ENCODE peak calls at places on chromosomes 3 and 15, in four cellular contexts. Z is heart left ventricle, V is breast epithelium, A is adrenal gland. W is an unnamed sample.

GRCh38 chr15:72184165-72184811 is 13.3 kb downstream of the GRAMD2A start:
- DNase-seq in Z (no peak), V (peak; percentile 23), A (no peak), W (no peak)

GRCh38 chr3:14143826-14144225 is 19.0 kb downstream of the TMEM43 start:
- DNase-seq in Z (no peak), V (peak; percentile 84), A (peak; percentile 77), W (peak; percentile 62)

GRCh38 chr15:83322061-83322460 is 37.6 kb upstream of the BNC1 start:
- DNase-seq in Z (no peak), V (no peak), A (no peak), W (no peak)

GRCh38 chr3:55405436-55405835 is 81.7 kb downstream of the WNT5A start:
- DNase-seq in Z (no peak), V (no peak), A (peak; percentile 21), W (no peak)

GRCh38 chr3:8328971-8329370 is 172.7 kb upstream of the LMCD1 start:
- DNase-seq in Z (no peak), V (no peak), A (no peak), W (no peak)

GRCh38 chr15:29032776-29033175 is 147.0 kb downstream of the APBA2 start:
- DNase-seq in Z (no peak), V (no peak), A (no peak), W (no peak)

GRCh38 chr15:70323111-70323851 is 225.6 kb upstream of the TLE3 start:
- DNase-seq in Z (no peak), V (peak; percentile 55), A (peak; percentile 50), W (peak; percentile 71)

GRCh38 chr3:10194328-10195071 is 29.8 kb downstream of the IRAK2 start:
- DNase-seq in Z (peak; percentile 62), V (peak; percentile 80), A (peak; percentile 67), W (no peak)

GRCh38 chr3:49373563-49373962 is 15.4 kb upstream of the GPX1 start:
- DNase-seq in Z (no peak), V (no peak), A (no peak), W (no peak)

GRCh38 chr3:159565313-159565712 is 423.3 kb upstream of the IL12A start:
- DNase-seq in Z (no peak), V (no peak), A (no peak), W (no peak)

GRCh38 chr3:53816430-53816829 is 29.8 kb downstream of the CHDH start:
- DNase-seq in Z (no peak), V (no peak), A (no peak), W (no peak)

GRCh38 chr3:147483145-147483544 is 74.0 kb downstream of the ZIC1 start:
- DNase-seq in Z (no peak), V (no peak), A (no peak), W (no peak)

GRCh38 chr15:90905306-90906180 is 2.4 kb downstream of the MAN2A2 start:
- DNase-seq in Z (no peak), V (no peak), A (no peak), W (no peak)

GRCh38 chr3:83601704-83602103 is 1357.1 kb upstream of the CADM2 start:
- DNase-seq in Z (no peak), V (no peak), A (no peak), W (no peak)

GRCh38 chr3:29695201-29695904 is 414.5 kb downstream of the RBMS3 start:
- DNase-seq in Z (no peak), V (no peak), A (no peak), W (no peak)

GRCh38 chr3:43874290-43874689 is 183.6 kb downstream of the ABHD5 start:
- DNase-seq in Z (no peak), V (no peak), A (no peak), W (no peak)

GRCh38 chr15:67746450-67746849 is 78.9 kb upstream of the SKOR1 start:
- DNase-seq in Z (no peak), V (no peak), A (no peak), W (no peak)

GRCh38 chr3:39933986-39934693 is 124.7 kb downstream of the MYRIP start:
- DNase-seq in Z (no peak), V (peak; percentile 27), A (no peak), W (no peak)

GRCh38 chr3:169744332-169745054 is 20.4 kb downstream of the TERC start:
- DNase-seq in Z (no peak), V (no peak), A (no peak), W (no peak)

GRCh38 chr3:126968995-126969385 is 13.9 kb upstream of the PLXNA1 start:
- DNase-seq in Z (no peak), V (no peak), A (no peak), W (no peak)

GRCh38 chr3:127039719-127040118 is 56.8 kb downstream of the PLXNA1 start:
- DNase-seq in Z (no peak), V (no peak), A (no peak), W (no peak)

GRCh38 chr3:47283596-47284364 is 1.0 kb downstream of the KLHL18 start:
- DNase-seq in Z (no peak), V (no peak), A (peak; percentile 29), W (peak; percentile 26)

GRCh38 chr3:39211332-39212130 is 19.1 kb upstream of the XIRP1 start:
- DNase-seq in Z (no peak), V (no peak), A (no peak), W (no peak)

GRCh38 chr15:69144530-69144929 is 15.9 kb upstream of the GLCE start:
- DNase-seq in Z (no peak), V (no peak), A (no peak), W (no peak)

GRCh38 chr3:23685484-23686258 is 120.1 kb upstream of the UBE2E1 start:
- DNase-seq in Z (peak; percentile 72), V (peak; percentile 69), A (peak; percentile 96), W (peak; percentile 55)

GRCh38 chr15:66253643-66254363 is at the start of gene MEGF11:
- DNase-seq in Z (no peak), V (no peak), A (peak; percentile 26), W (peak; percentile 16)

GRCh38 chr3:15500107-15500724 is 21.3 kb downstream of the COLQ start:
- DNase-seq in Z (no peak), V (no peak), A (no peak), W (no peak)

GRCh38 chr3:8873740-8874139 is 89.5 kb downstream of the RAD18 start:
- DNase-seq in Z (no peak), V (no peak), A (no peak), W (no peak)

GRCh38 chr3:115922681-115923347 is 299.5 kb downstream of the GAP43 start:
- DNase-seq in Z (no peak), V (no peak), A (no peak), W (no peak)

GRCh38 chr3:127443581-127444375 is 146.8 kb downstream of the TPRA1 start:
- DNase-seq in Z (no peak), V (no peak), A (no peak), W (no peak)

DNA sequence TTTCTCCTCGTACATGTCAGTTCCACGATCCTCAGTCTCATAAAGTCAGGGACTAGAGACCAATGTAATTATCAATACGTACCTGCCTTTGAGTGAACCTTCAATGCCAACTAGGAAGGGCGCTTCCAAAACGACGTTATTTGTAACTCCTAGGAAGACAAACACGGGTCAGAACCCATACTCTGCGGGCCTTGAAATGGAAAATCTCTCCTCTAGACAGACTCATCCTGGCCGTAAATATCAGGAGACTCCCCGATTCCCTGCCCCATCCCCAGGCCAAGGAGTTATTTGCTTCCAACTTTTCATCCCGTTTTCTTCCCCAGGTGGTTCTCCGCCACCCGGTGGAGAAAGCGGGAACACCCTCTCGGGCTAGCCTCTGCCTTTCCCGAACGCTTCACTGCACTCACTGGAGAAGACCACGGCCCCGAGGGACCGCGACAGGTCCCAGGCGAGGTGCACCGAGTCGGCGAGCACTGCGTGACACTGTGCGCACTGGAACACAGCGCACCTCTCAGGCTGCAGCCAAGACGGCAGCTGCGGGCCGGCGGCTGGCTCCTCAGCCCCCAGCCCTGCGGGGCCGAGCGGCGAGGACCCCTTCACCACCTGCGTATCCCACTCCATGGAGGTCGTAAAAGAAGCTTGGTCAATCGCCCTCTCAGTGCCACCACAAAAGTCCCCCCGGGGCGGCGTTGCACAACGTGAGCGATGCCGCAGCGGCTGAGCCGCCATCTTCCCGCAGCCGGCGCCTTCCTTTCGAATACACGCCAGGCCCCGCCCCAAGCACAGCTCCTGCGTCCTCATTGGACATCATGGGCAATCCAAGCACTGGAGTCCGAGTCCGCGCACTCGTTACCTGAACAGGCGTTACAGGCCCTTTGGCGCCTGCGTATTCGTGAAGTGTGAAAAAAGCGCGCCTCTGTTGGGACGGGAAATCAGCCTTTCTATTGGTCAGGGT is at the start of gene OIP5:
- DNase-seq in Z (peak; percentile 99), V (peak; percentile 98), A (peak; percentile 99), W (peak; percentile 98)
- TF ChIP-seq POLR2A in Z (no peak), V (no peak), A (no peak), W (no peak)

GRCh38 chr3:16508242-16508575 is 5.3 kb downstream of the RFTN1 start:
- DNase-seq in Z (no peak), V (no peak), A (no peak), W (no peak)

GRCh38 chr3:16506884-16507409 is 6.6 kb downstream of the RFTN1 start:
- DNase-seq in Z (no peak), V (no peak), A (no peak), W (no peak)

GRCh38 chr3:16508591-16508995 is 4.9 kb downstream of the RFTN1 start:
- DNase-seq in Z (no peak), V (no peak), A (no peak), W (no peak)

GRCh38 chr3:16506451-16506850 is 7.0 kb downstream of the RFTN1 start:
- DNase-seq in Z (no peak), V (no peak), A (no peak), W (no peak)

DNA sequence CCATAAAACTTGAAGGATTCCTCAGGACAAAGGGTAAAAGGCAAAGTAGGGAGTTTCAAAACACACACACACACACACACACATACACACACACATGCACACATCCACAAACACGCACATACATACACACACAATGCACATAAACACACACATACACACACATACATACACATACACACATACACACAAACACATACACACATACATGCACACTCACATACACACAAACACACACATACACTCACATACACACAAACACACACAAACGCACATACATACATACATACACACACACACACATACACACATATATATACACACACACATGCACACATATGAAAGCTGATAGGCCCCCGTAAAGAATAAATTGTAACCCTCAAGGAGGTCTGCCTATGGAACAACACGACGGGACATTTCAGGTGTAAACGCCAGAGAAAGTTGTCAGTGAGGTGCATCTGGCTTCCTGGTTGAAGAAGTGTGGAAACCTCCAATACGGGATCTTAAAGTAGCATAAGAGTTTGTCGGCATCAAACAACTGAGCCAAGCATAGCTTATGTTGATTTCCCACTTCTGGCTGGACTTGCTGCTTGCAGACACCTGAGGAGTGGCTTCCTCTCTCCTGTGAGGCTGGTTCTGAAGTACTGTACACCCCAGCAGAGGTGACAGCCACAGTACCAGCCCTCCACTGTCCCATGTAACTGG is 5.8 kb downstream of the RFTN1 start:
- DNase-seq in Z (no peak), V (no peak), A (no peak), W (no peak)
- TF ChIP-seq POLR2A in Z (no peak), V (no peak), A (no peak), W (no peak)

GRCh38 chr3:62589078-62589477 is 215.7 kb upstream of the FEZF2 start:
- DNase-seq in Z (peak; percentile 36), V (no peak), A (no peak), W (no peak)

GRCh38 chr3:62585861-62586260 is 212.5 kb upstream of the FEZF2 start:
- DNase-seq in Z (no peak), V (no peak), A (no peak), W (no peak)

GRCh38 chr3:62587579-62588031 is 214.3 kb upstream of the FEZF2 start:
- DNase-seq in Z (no peak), V (no peak), A (no peak), W (no peak)

GRCh38 chr3:62586356-62586755 is 213.0 kb upstream of the FEZF2 start:
- DNase-seq in Z (no peak), V (no peak), A (no peak), W (no peak)

GRCh38 chr3:62587169-62587568 is 213.8 kb upstream of the FEZF2 start:
- DNase-seq in Z (no peak), V (no peak), A (no peak), W (no peak)
- TF ChIP-seq POLR2A in Z (no peak), V (no peak), A (no peak), W (no peak)

GRCh38 chr3:184133840-184134745 is 1.1 kb upstream of the EIF2B5 start:
- DNase-seq in Z (peak; percentile 90), V (peak; percentile 70), A (peak; percentile 85), W (peak; percentile 76)
- TF ChIP-seq POLR2A in Z (peak; percentile 48), V (no peak), A (no peak), W (peak; percentile 2)

W was measured in ovary.